ENCODE peak calls at places on chromosomes 16 and 17, in five cellular contexts. A is sigmoid colon, S is epithelial cell of proximal tubule, T is tibial artery, J is fibroblast of lung. D is an unnamed sample.
A peak's percentile ranks its signal among the peaks of the same experiment; 100 is the strongest.

GRCh38 chr17:79618383-79619067 is 7.7 kb upstream of the RBFOX3 start:
- DNase-seq in A (peak; percentile 44), S (no peak), T (peak; percentile 33), J (no peak), D (no peak)

GRCh38 chr16:12515346-12515745 is 288.3 kb downstream of the CPPED1 start:
- DNase-seq in A (no peak), S (no peak), T (no peak), J (no peak), D (no peak)

GRCh38 chr16:58417600-58417999 is 25.3 kb downstream of the GINS3 start:
- DNase-seq in A (no peak), S (no peak), T (no peak), J (no peak), D (no peak)

GRCh38 chr16:1539720-1540555 is 6.5 kb downstream of the TMEM204 start:
- DNase-seq in A (no peak), S (no peak), T (no peak), J (no peak), D (no peak)

GRCh38 chr16:25161753-25162152 is 50.2 kb downstream of the LCMT1 start:
- DNase-seq in A (no peak), S (no peak), T (no peak), J (no peak), D (no peak)

GRCh38 chr17:6641374-6641818 is 536 bp downstream of the TXNDC17 start:
- DNase-seq in A (no peak), S (no peak), T (no peak), J (no peak), D (peak; percentile 36)

GRCh38 chr17:19263621-19264010 is 26.4 kb downstream of the EPN2 start:
- DNase-seq in A (peak; percentile 89), S (peak; percentile 37), T (peak; percentile 92), J (peak; percentile 59), D (peak; percentile 38)

GRCh38 chr16:86018487-86018886 is 119.5 kb downstream of the IRF8 start:
- DNase-seq in A (peak; percentile 81), S (peak; percentile 4), T (peak; percentile 46), J (peak; percentile 46), D (peak; percentile 72)

GRCh38 chr16:67526149-67526732 is 2.4 kb upstream of the RIPOR1 start:
- DNase-seq in A (no peak), S (no peak), T (no peak), J (no peak), D (peak; percentile 48)

GRCh38 chr16:88804552-88805339 is 1.2 kb downstream of the CDT1 start:
- DNase-seq in A (no peak), S (no peak), T (peak; percentile 63), J (no peak), D (no peak)

GRCh38 chr17:4968166-4968915 is 724 bp upstream of the SPAG7 start:
- DNase-seq in A (no peak), S (peak; percentile 30), T (no peak), J (no peak), D (peak; percentile 52)

GRCh38 chr16:49012961-49013726 is 268.5 kb downstream of the CBLN1 start:
- DNase-seq in A (peak; percentile 92), S (no peak), T (no peak), J (no peak), D (no peak)

GRCh38 chr17:31497431-31497830 is 106.0 kb downstream of the RAB11FIP4 start:
- DNase-seq in A (no peak), S (no peak), T (no peak), J (no peak), D (no peak)

GRCh38 chr16:74737521-74737920 is 36.9 kb upstream of the MLKL start:
- DNase-seq in A (no peak), S (no peak), T (no peak), J (no peak), D (no peak)

GRCh38 chr16:49469930-49470451 is 96.4 kb downstream of the C16orf78 start:
- DNase-seq in A (peak; percentile 46), S (no peak), T (peak; percentile 33), J (no peak), D (no peak)

GRCh38 chr17:41691031-41691777 is 2.5 kb downstream of the EIF1 start:
- DNase-seq in A (no peak), S (no peak), T (no peak), J (no peak), D (peak; percentile 20)

GRCh38 chr16:4244881-4245280 is 3.0 kb upstream of the SRL start:
- DNase-seq in A (no peak), S (no peak), T (no peak), J (no peak), D (no peak)

GRCh38 chr17:12765544-12765943 is 23.8 kb upstream of the ARHGAP44 start:
- DNase-seq in A (no peak), S (no peak), T (no peak), J (peak; percentile 83), D (peak; percentile 89)

GRCh38 chr17:59154721-59155438 is at the start of gene SKA2:
- DNase-seq in A (peak; percentile 99), S (no peak), T (peak; percentile 68), J (no peak), D (no peak)

GRCh38 chr16:50884066-50884860 is 142.4 kb downstream of the CYLD start:
- DNase-seq in A (no peak), S (no peak), T (no peak), J (no peak), D (no peak)
- TF ChIP-seq CTCF in A (no peak), S (peak; percentile 45), T (no peak), J (peak; percentile 19), D (peak; percentile 15)

GRCh38 chr16:54446639-54447038 is 160.1 kb upstream of the IRX3 start:
- DNase-seq in A (no peak), S (peak; percentile 94), T (peak; percentile 85), J (peak; percentile 82), D (peak; percentile 71)

GRCh38 chr16:54442864-54443263 is 156.3 kb upstream of the IRX3 start:
- DNase-seq in A (no peak), S (no peak), T (no peak), J (no peak), D (no peak)

GRCh38 chr16:54444851-54445523 is 158.4 kb upstream of the IRX3 start:
- DNase-seq in A (no peak), S (no peak), T (no peak), J (no peak), D (peak; percentile 59)

GRCh38 chr16:54443352-54443751 is 156.8 kb upstream of the IRX3 start:
- DNase-seq in A (no peak), S (no peak), T (no peak), J (no peak), D (peak; percentile 27)

DNA sequence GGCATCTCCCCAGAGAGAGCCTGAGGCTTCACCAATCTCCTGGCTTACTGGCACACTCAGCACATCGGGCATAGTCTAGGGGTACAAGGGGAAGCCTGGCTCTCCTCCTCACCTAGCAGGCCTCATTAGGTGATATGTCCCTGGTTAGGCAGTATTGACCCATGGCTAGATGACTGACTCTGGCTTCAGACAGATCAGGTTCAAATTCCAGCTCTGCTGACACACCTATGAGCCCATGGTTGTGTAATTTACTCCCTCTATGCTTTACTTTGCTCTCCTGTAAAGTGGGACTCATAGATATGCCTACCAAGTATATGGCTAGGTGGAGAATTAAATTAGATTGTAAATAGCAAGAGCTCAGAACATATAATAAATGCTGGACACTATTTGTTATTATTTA is 157.3 kb upstream of the IRX3 start:
- DNase-seq in A (no peak), S (no peak), T (no peak), J (no peak), D (no peak)
- H3K4me3 ChIP-seq in A (no peak overlapping the region), S (no peak overlapping the region), T (no peak overlapping the region), J (no peak overlapping the region), D (no peak overlapping the region)

GRCh38 chr17:11296994-11297393 is 56.0 kb downstream of the SHISA6 start:
- DNase-seq in A (no peak), S (no peak), T (no peak), J (no peak), D (peak; percentile 2)
- TF ChIP-seq CTCF in A (no peak), S (peak; percentile 62), T (no peak), J (no peak), D (no peak)

DNA sequence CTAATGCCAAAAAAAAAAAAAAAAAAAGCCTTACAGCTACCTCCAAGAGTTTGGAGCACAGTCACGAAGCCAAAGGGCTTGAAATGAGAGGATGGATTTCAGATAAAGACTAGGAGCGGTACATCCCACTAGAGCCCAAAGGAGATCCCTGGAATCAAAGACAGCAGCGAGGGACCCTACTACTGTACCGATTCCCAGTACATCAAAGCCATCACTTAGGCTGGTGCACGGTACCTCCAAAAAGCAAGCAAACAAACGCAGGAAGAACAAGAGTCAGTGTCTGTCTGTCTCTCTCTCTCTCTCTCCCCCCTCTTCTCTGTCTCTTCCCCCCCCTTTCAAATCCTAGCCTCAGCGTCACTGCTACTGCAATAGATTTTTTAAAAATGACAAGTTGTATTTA is 12.3 kb upstream of the ZFHX3 start:
- DNase-seq in A (peak; percentile 57), S (no peak), T (peak; percentile 61), J (peak; percentile 63), D (no peak)
- H3K4me3 ChIP-seq in A (peak overlapping the region; percentile 91), S (no peak overlapping the region), T (peak overlapping the region; percentile 84), J (peak overlapping the region; percentile 74), D (peak overlapping the region; percentile 27)

GRCh38 chr16:87410958-87411357 is 18.8 kb downstream of the MAP1LC3B start:
- DNase-seq in A (peak; percentile 61), S (no peak), T (peak; percentile 53), J (no peak), D (no peak)
- TF ChIP-seq CTCF in A (no peak), S (no peak), T (no peak), J (peak; percentile 4), D (peak; percentile 30)

DNA sequence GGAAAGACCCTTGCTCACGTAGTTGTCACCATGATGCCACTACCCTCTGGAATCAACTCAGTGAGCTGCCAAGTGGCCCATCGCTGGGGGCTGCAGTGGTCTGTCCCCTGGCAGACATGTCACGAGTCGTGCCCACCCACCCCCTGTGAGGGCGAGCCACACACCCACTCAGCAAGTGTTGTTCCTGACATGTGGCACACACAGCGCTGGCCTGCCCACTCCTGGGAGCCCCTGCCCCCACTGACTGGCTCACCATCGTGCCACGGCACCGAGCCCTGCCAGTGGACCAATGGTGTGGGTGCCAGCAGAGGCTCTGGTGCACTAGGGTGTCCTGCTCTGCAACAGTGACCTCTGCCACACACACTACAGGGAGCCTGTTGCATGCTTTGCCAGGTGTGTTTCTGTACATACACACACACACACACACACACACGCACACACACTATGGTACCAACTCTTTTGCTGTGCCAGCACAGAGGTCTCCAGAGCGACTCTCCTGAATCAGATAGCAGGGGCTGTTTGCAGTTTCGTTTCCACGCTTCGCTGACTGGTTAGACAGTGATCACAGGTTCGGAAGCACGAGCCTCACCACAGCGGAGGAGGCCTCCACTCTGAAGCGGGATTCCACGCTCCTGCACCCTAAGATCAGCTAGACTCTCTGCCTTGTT is 7.7 kb downstream of the RTN4RL1 start:
- DNase-seq in A (no peak), S (no peak), T (no peak), J (no peak), D (no peak)
- H3K4me3 ChIP-seq in A (no peak overlapping the region), S (no peak overlapping the region), T (no peak overlapping the region), J (no peak overlapping the region), D (no peak overlapping the region)

GRCh38 chr17:48176456-48176855 is 68.9 kb downstream of the SNX11 start:
- DNase-seq in A (no peak), S (no peak), T (no peak), J (no peak), D (no peak)
- TF ChIP-seq CTCF in A (no peak), S (no peak), T (no peak), J (no peak), D (no peak)